ENCODE peak calls at places on chromosomes 5 and 9, in six cellular contexts. L is H9, S is mesenchymal stem cell, E is H1, Z is IMR-90, P is trophoblast cell. V is an unnamed sample.

GRCh38 chr5:16570121-16570815 is 46.5 kb downstream of the RETREG1 start:
- DNase-seq in L (no peak), Z (peak), E (no peak), P (peak), S (no peak), V (no peak)

GRCh38 chr5:98773214-98773463 is 324 bp upstream of the RGMB start:
- DNase-seq in L (no peak), S (no peak), Z (no peak), P (no peak), E (no peak), V (no peak)

GRCh38 chr5:149646564-149646963 is 65.3 kb downstream of the ARHGEF37 start:
- DNase-seq in P (peak), S (no peak), L (no peak), E (no peak), Z (peak), V (no peak)

GRCh38 chr5:8869932-8870331 is 675.9 kb downstream of the SEMA5A start:
- DNase-seq in E (no peak), L (no peak), P (no peak), Z (no peak), S (no peak), V (no peak)

GRCh38 chr5:32443541-32444190 is 874 bp downstream of the ZFR start:
- DNase-seq in P (peak), Z (peak), E (peak), L (peak), S (peak), V (peak)

GRCh38 chr5:152331718-152332117 is 73.4 kb downstream of the NMUR2 start:
- DNase-seq in Z (no peak), L (no peak), S (no peak), E (no peak), P (no peak), V (no peak)

GRCh38 chr5:137056676-137057075 is 442.4 kb downstream of the SPOCK1 start:
- DNase-seq in Z (no peak), P (no peak), S (no peak), E (no peak), L (no peak), V (no peak)

GRCh38 chr5:109690456-109691247 is 925 bp downstream of the MAN2A1 start:
- DNase-seq in E (peak), S (peak), P (peak), L (peak), Z (peak), V (peak)

GRCh38 chr5:52893105-52893504 is 96.0 kb upstream of the ITGA2 start:
- DNase-seq in S (peak), L (no peak), E (no peak), Z (peak), P (no peak), V (no peak)

GRCh38 chr9:21670374-21670773 is 132.1 kb upstream of the MTAP start:
- DNase-seq in L (no peak), S (no peak), P (no peak), Z (no peak), E (no peak), V (no peak)

GRCh38 chr9:132503116-132503515 is 79.3 kb upstream of the BARHL1 start:
- DNase-seq in Z (no peak), L (no peak), P (no peak), E (no peak), S (no peak), V (no peak)

GRCh38 chr5:176133289-176133870 is 104.8 kb upstream of the SIMC1 start:
- DNase-seq in P (no peak), E (peak), L (peak), Z (no peak), S (no peak), V (no peak)

GRCh38 chr5:27944471-27944870 is 906.1 kb upstream of the CDH9 start:
- DNase-seq in L (no peak), P (no peak), S (peak), Z (no peak), E (no peak), V (no peak)

GRCh38 chr9:130627896-130628792 is 36.2 kb upstream of the PRDM12 start:
- DNase-seq in L (no peak), Z (no peak), E (no peak), P (no peak), S (no peak), V (no peak)

GRCh38 chr9:120874861-120875565 is 2.0 kb downstream of the PHF19 start:
- DNase-seq in L (no peak), S (no peak), Z (no peak), P (no peak), E (no peak), V (no peak)

GRCh38 chr5:6868170-6868569 is 154.9 kb downstream of the TENT4A start:
- DNase-seq in P (no peak), S (no peak), Z (no peak), E (no peak), L (no peak), V (no peak)

GRCh38 chr9:127397722-127398647 is 1.0 kb downstream of the SLC2A8 start:
- DNase-seq in P (no peak), E (peak), L (peak), Z (peak), S (peak), V (peak)

GRCh38 chr5:153147891-153148623 is 342.4 kb upstream of the GRIA1 start:
- DNase-seq in P (peak), S (peak), Z (no peak), E (peak), L (peak), V (peak)

GRCh38 chr9:101481296-101481695 is 45.7 kb upstream of the ALDOB start:
- DNase-seq in L (no peak), Z (no peak), S (no peak), P (no peak), E (no peak), V (no peak)

GRCh38 chr9:114968710-114969109 is 38.3 kb upstream of the TNFSF8 start:
- DNase-seq in Z (peak), E (no peak), S (peak), P (no peak), L (no peak), V (no peak)

GRCh38 chr5:31581498-31582099 is 49.5 kb downstream of the C5orf22 start:
- DNase-seq in Z (peak), S (peak), P (no peak), E (no peak), L (no peak), V (peak)

DNA sequence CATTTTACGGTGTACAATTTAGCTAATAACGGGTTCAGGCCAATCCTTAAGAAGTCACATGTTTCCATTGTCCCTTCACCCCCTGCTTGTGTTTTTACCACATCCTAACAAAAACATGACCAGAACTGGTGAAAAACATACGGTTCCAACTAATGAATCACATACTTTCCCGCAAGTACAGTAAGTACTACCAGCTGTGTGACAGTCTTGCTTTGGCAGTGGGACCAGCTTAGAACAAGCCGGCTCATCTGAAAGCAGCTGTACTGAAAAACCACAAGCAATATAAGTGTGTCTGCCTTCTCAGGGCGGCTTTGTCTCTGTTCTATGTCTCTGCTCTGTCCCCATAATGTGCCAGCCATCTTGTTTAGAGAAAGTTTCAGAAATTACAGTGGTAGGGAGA is 242.5 kb downstream of the BNC2 start:
- DNase-seq in L (no peak), Z (peak), E (no peak), S (peak), P (no peak), V (no peak)
- H3K9ac ChIP-seq in L (no peak), Z (peak), E (no peak), S (peak), P (no peak), V (no peak)

DNA sequence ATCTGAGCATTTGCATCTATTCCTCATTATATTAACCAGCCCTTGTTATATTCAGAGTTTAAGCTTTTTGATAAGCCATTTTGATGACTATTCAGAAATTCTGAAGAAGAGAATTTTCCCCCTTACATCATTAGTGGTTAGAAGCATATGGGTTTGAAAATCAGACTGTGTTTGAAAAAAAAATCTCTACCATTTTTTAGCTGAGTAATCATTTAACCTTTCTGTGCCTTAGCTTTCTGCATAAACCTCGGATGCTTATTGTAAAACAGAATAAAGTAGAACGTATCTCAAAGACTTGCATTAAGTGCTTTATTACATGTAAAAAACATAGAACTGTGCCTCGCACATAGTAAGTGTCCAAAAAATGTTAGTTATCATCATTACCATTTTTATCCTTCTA is 278.6 kb downstream of the RFX3 start:
- DNase-seq in E (no peak), L (no peak), Z (no peak), S (no peak), P (no peak), V (no peak)
- H3K14ac ChIP-seq in E (no peak), L (no peak), Z (no peak), S (no peak), P (no peak), V (no peak)

GRCh38 chr9:25537857-25538256 is 140.4 kb downstream of the TUSC1 start:
- DNase-seq in S (no peak), Z (no peak), L (no peak), P (no peak), E (no peak), V (no peak)

GRCh38 chr9:25543806-25544205 is 134.4 kb downstream of the TUSC1 start:
- DNase-seq in S (no peak), E (no peak), L (no peak), Z (no peak), P (no peak), V (no peak)

DNA sequence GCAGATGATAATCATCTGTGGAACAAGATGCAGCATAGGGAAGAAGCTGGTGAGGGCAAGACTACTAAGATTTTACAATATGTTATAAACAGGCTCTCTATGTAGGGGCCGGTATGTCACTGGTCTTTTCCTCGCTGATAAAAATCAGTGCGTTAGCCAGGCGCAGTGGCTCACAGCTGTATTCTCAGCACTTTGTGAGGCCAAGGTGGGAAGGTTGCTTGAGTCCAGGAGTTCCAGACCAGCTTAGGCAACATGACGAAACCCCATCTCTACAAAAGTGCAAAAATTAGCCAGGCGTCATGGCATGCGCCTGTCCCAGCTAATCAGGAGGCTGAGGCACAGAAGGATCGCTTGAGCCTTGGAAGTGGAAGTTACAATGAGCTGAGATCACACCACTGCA is 135.9 kb downstream of the TUSC1 start:
- DNase-seq in Z (no peak), P (peak), S (no peak), L (no peak), E (no peak), V (no peak)
- H3K9ac ChIP-seq in Z (no peak), P (no peak), S (no peak), L (no peak), E (no peak), V (no peak)

GRCh38 chr5:60206234-60206633 is 312.7 kb upstream of the PDE4D start:
- DNase-seq in S (no peak), E (no peak), L (no peak), Z (no peak), P (no peak), V (no peak)

GRCh38 chr5:60210810-60211209 is 317.3 kb upstream of the PDE4D start:
- DNase-seq in Z (no peak), S (no peak), P (no peak), E (no peak), L (peak), V (no peak)

GRCh38 chr5:60209146-60209840 is 315.8 kb upstream of the PDE4D start:
- DNase-seq in P (no peak), Z (no peak), E (no peak), S (no peak), L (no peak), V (no peak)

GRCh38 chr5:60207031-60207430 is 313.5 kb upstream of the PDE4D start:
- DNase-seq in Z (no peak), S (no peak), L (no peak), P (no peak), E (no peak), V (no peak)

DNA sequence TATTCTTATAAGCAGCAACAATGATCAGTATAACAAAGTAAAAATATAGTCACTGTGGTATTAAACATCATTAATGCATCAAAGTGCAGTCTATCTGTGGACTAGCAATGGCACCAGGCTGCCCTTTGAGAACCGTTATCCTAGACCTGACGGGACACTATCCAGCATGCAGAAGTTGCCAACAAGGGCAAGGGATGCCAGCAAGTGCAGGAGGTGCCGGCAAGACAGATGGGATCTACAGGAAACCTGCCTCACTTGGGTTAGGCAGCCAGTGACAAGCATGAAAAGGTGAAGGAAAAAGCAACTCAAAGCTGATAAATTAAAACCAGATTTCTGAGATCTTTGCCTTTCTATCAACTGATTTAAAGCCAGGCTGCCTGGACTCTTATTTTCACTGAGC is 315.2 kb upstream of the PDE4D start:
- DNase-seq in S (no peak), P (no peak), L (no peak), E (no peak), Z (no peak), V (no peak)
- H3K14ac ChIP-seq in S (no peak), P (no peak), L (no peak), E (no peak), Z (no peak), V (no peak)

GRCh38 chr9:91420471-91421021 is 3.1 kb downstream of the NFIL3 start:
- DNase-seq in S (peak), Z (peak), P (no peak), L (no peak), E (no peak), V (no peak)

GRCh38 chr9:91422832-91423711 is 560 bp downstream of the NFIL3 start:
- DNase-seq in E (peak), L (peak), S (peak), P (peak), Z (peak), V (peak)

GRCh38 chr9:91421987-91422765 is 1.5 kb downstream of the NFIL3 start:
- DNase-seq in L (no peak), E (no peak), Z (peak), S (peak), P (no peak), V (peak)

GRCh38 chr9:91419222-91420191 is 4.1 kb downstream of the NFIL3 start:
- DNase-seq in Z (peak), E (no peak), L (no peak), S (peak), P (peak), V (no peak)

DNA sequence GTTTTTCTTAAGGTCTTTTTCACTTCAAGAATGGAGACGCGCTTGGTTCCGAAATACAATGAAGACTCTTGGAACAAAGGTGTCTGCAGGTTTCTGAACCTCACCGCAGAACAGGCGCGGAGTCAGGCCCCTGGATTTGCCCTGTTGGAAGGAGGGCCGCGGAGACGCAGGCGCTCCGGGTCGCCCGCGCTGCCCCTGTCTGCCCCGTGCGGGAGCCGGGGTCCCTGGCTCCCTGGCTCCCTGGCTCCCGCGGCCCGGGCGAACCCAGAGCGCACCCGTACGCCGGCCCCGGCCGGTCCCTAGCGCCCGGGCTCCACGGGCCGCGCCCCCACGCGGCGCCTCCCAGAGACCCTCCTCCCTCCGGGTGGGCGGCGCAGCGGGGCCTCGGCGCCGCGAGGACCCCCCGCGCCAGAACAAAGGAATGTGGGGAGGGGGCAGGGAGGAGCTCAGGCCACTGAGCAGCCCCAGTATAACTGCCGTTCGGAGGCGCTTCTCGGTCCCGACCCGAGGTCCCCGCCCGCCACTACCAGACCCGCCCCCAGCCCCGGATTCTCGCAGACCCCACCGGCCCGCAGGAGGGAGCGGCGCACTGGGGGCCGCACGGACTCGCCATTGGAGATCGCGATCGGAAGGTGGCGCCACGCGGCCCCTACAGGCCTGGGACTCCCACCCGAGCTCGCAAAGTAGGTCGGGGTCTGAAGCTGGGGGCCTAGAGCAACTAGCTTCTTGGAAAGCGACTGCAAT is 2.4 kb downstream of the NFIL3 start:
- DNase-seq in S (peak), P (no peak), Z (peak), E (peak), L (peak), V (peak)
- H3K9ac ChIP-seq in S (peak), P (peak), Z (peak), E (peak), L (no peak), V (peak)

GRCh38 chr9:90899287-90899686 is 97.7 kb downstream of the SYK start:
- DNase-seq in Z (no peak), S (no peak), E (no peak), P (no peak), L (no peak), V (no peak)
- H3K14ac ChIP-seq in Z (no peak), S (no peak), E (no peak), P (no peak), L (no peak), V (no peak)

GRCh38 chr5:140546851-140547507 is 483 bp upstream of the EIF4EBP3 start:
- DNase-seq in L (no peak), S (peak), Z (no peak), E (no peak), P (peak), V (no peak)
- H3K9ac ChIP-seq in L (no peak), S (peak), Z (peak), E (peak), P (no peak), V (peak)